ENCODE peak calls at places on chromosomes 1 and 21, in ten cellular contexts. One of them, this sample, is unnamed.

GRCh38 chr21:42188663-42189062 is 30.3 kb upstream of the ABCG1 start:
- DNase-seq in A549: no peak
- DNase-seq in cardiac muscle cell: no peak
- DNase-seq in epithelial cell of esophagus: no peak
- DNase-seq in heart left ventricle: no peak
- DNase-seq in fibroblast of lung: no peak
- DNase-seq in neural progenitor cell: no peak
- DNase-seq in spleen: peak; percentile 75
- DNase-seq in sigmoid colon: no peak
- DNase-seq in kidney epithelial cell: no peak
- DNase-seq in this sample: no peak

GRCh38 chr1:231027136-231027925 is 12.7 kb downstream of the FAM89A start:
- DNase-seq in A549: no peak
- DNase-seq in cardiac muscle cell: no peak
- DNase-seq in epithelial cell of esophagus: peak; percentile 75
- DNase-seq in heart left ventricle: no peak
- DNase-seq in fibroblast of lung: no peak
- DNase-seq in neural progenitor cell: no peak
- DNase-seq in spleen: no peak
- DNase-seq in sigmoid colon: no peak
- DNase-seq in kidney epithelial cell: no peak
- DNase-seq in this sample: no peak

GRCh38 chr1:226607821-226608220 is 59.3 kb downstream of the STUM start:
- DNase-seq in A549: no peak
- DNase-seq in cardiac muscle cell: no peak
- DNase-seq in epithelial cell of esophagus: no peak
- DNase-seq in heart left ventricle: no peak
- DNase-seq in fibroblast of lung: no peak
- DNase-seq in neural progenitor cell: no peak
- DNase-seq in spleen: peak; percentile 43
- DNase-seq in sigmoid colon: peak; percentile 46
- DNase-seq in kidney epithelial cell: no peak
- DNase-seq in this sample: peak; percentile 54

GRCh38 chr1:145960468-145961108 is 2.8 kb upstream of the LIX1L start:
- DNase-seq in A549: peak; percentile 91
- DNase-seq in cardiac muscle cell: peak; percentile 91
- DNase-seq in epithelial cell of esophagus: peak; percentile 46
- DNase-seq in heart left ventricle: peak; percentile 94
- DNase-seq in fibroblast of lung: peak; percentile 64
- DNase-seq in neural progenitor cell: peak; percentile 90
- DNase-seq in spleen: peak; percentile 93
- DNase-seq in sigmoid colon: peak; percentile 93
- DNase-seq in kidney epithelial cell: no peak
- DNase-seq in this sample: peak; percentile 94

GRCh38 chr1:205810448-205811157 is 2.4 kb downstream of the SLC41A1 start:
- DNase-seq in A549: peak; percentile 49
- DNase-seq in cardiac muscle cell: peak; percentile 26
- DNase-seq in epithelial cell of esophagus: no peak
- DNase-seq in heart left ventricle: no peak
- DNase-seq in fibroblast of lung: no peak
- DNase-seq in neural progenitor cell: peak; percentile 44
- DNase-seq in spleen: no peak
- DNase-seq in sigmoid colon: no peak
- DNase-seq in kidney epithelial cell: no peak
- DNase-seq in this sample: no peak

GRCh38 chr21:45324430-45325205 is 36.9 kb upstream of the POFUT2 start:
- DNase-seq in A549: peak; percentile 40
- DNase-seq in cardiac muscle cell: no peak
- DNase-seq in epithelial cell of esophagus: no peak
- DNase-seq in heart left ventricle: peak; percentile 30
- DNase-seq in fibroblast of lung: no peak
- DNase-seq in neural progenitor cell: no peak
- DNase-seq in spleen: peak; percentile 77
- DNase-seq in sigmoid colon: peak; percentile 67
- DNase-seq in kidney epithelial cell: no peak
- DNase-seq in this sample: peak; percentile 59

GRCh38 chr1:101128211-101128727 is 102.7 kb upstream of the DPH5 start:
- DNase-seq in A549: no peak
- DNase-seq in cardiac muscle cell: no peak
- DNase-seq in epithelial cell of esophagus: no peak
- DNase-seq in heart left ventricle: no peak
- DNase-seq in fibroblast of lung: no peak
- DNase-seq in neural progenitor cell: no peak
- DNase-seq in spleen: no peak
- DNase-seq in sigmoid colon: no peak
- DNase-seq in kidney epithelial cell: no peak
- DNase-seq in this sample: no peak

GRCh38 chr1:218369688-218370511 is 24.8 kb downstream of the TGFB2 start:
- DNase-seq in A549: no peak
- DNase-seq in cardiac muscle cell: no peak
- DNase-seq in epithelial cell of esophagus: peak; percentile 43
- DNase-seq in heart left ventricle: no peak
- DNase-seq in fibroblast of lung: peak; percentile 90
- DNase-seq in neural progenitor cell: no peak
- DNase-seq in spleen: no peak
- DNase-seq in sigmoid colon: no peak
- DNase-seq in kidney epithelial cell: no peak
- DNase-seq in this sample: no peak

GRCh38 chr21:44955803-44956175 is 16.0 kb downstream of the SLX9 start:
- DNase-seq in A549: no peak
- DNase-seq in cardiac muscle cell: no peak
- DNase-seq in epithelial cell of esophagus: no peak
- DNase-seq in heart left ventricle: peak; percentile 28
- DNase-seq in fibroblast of lung: no peak
- DNase-seq in neural progenitor cell: no peak
- DNase-seq in spleen: peak; percentile 55
- DNase-seq in sigmoid colon: no peak
- DNase-seq in kidney epithelial cell: no peak
- DNase-seq in this sample: no peak

GRCh38 chr1:116353155-116353554 is 19.9 kb upstream of the ATP1A1 start:
- DNase-seq in A549: no peak
- DNase-seq in cardiac muscle cell: no peak
- DNase-seq in epithelial cell of esophagus: peak; percentile 16
- DNase-seq in heart left ventricle: no peak
- DNase-seq in fibroblast of lung: no peak
- DNase-seq in neural progenitor cell: no peak
- DNase-seq in spleen: no peak
- DNase-seq in sigmoid colon: no peak
- DNase-seq in kidney epithelial cell: no peak
- DNase-seq in this sample: no peak

GRCh38 chr1:9826087-9826486 is 2.3 kb upstream of the CLSTN1 start:
- DNase-seq in A549: no peak
- DNase-seq in cardiac muscle cell: no peak
- DNase-seq in epithelial cell of esophagus: no peak
- DNase-seq in heart left ventricle: no peak
- DNase-seq in fibroblast of lung: no peak
- DNase-seq in neural progenitor cell: no peak
- DNase-seq in spleen: no peak
- DNase-seq in sigmoid colon: no peak
- DNase-seq in kidney epithelial cell: no peak
- DNase-seq in this sample: no peak

GRCh38 chr1:9826616-9827015 is 2.9 kb upstream of the CLSTN1 start:
- DNase-seq in A549: no peak
- DNase-seq in cardiac muscle cell: no peak
- DNase-seq in epithelial cell of esophagus: no peak
- DNase-seq in heart left ventricle: no peak
- DNase-seq in fibroblast of lung: no peak
- DNase-seq in neural progenitor cell: no peak
- DNase-seq in spleen: peak; percentile 36
- DNase-seq in sigmoid colon: peak; percentile 20
- DNase-seq in kidney epithelial cell: no peak
- DNase-seq in this sample: peak; percentile 20

GRCh38 chr1:9824702-9825089 is 931 bp upstream of the CLSTN1 start:
- DNase-seq in A549: no peak
- DNase-seq in cardiac muscle cell: no peak
- DNase-seq in epithelial cell of esophagus: no peak
- DNase-seq in heart left ventricle: no peak
- DNase-seq in fibroblast of lung: no peak
- DNase-seq in neural progenitor cell: no peak
- DNase-seq in spleen: no peak
- DNase-seq in sigmoid colon: no peak
- DNase-seq in kidney epithelial cell: no peak
- DNase-seq in this sample: peak; percentile 47

GRCh38 chr1:9825101-9826074 is 1.6 kb upstream of the CLSTN1 start:
- DNase-seq in A549: peak; percentile 86
- DNase-seq in cardiac muscle cell: peak; percentile 15
- DNase-seq in epithelial cell of esophagus: peak; percentile 99
- DNase-seq in heart left ventricle: peak; percentile 67
- DNase-seq in fibroblast of lung: peak; percentile 75
- DNase-seq in neural progenitor cell: peak; percentile 39
- DNase-seq in spleen: peak; percentile 72
- DNase-seq in sigmoid colon: peak; percentile 87
- DNase-seq in kidney epithelial cell: peak; percentile 90
- DNase-seq in this sample: peak; percentile 61

GRCh38 chr1:9827558-9828185 is 3.9 kb upstream of the CLSTN1 start:
- DNase-seq in A549: peak; percentile 38
- DNase-seq in cardiac muscle cell: no peak
- DNase-seq in epithelial cell of esophagus: no peak
- DNase-seq in heart left ventricle: peak; percentile 22
- DNase-seq in fibroblast of lung: no peak
- DNase-seq in neural progenitor cell: no peak
- DNase-seq in spleen: peak; percentile 78
- DNase-seq in sigmoid colon: no peak
- DNase-seq in kidney epithelial cell: no peak
- DNase-seq in this sample: peak; percentile 87
- TF ChIP-seq CTCF in A549: no peak
- TF ChIP-seq CTCF in cardiac muscle cell: peak; percentile 26
- TF ChIP-seq CTCF in epithelial cell of esophagus: peak; percentile 51
- TF ChIP-seq CTCF in heart left ventricle: no peak
- TF ChIP-seq CTCF in fibroblast of lung: peak; percentile 28
- TF ChIP-seq CTCF in neural progenitor cell: peak; percentile 49
- TF ChIP-seq CTCF in spleen: no peak
- TF ChIP-seq CTCF in sigmoid colon: no peak
- TF ChIP-seq CTCF in kidney epithelial cell: peak; percentile 36
- TF ChIP-seq CTCF in this sample: peak; percentile 60

GRCh38 chr1:3785458-3786157 is 10.7 kb downstream of the LRRC47 start:
- DNase-seq in A549: no peak
- DNase-seq in cardiac muscle cell: peak; percentile 45
- DNase-seq in epithelial cell of esophagus: peak; percentile 54
- DNase-seq in heart left ventricle: no peak
- DNase-seq in fibroblast of lung: no peak
- DNase-seq in neural progenitor cell: peak; percentile 43
- DNase-seq in spleen: no peak
- DNase-seq in sigmoid colon: no peak
- DNase-seq in kidney epithelial cell: no peak
- DNase-seq in this sample: no peak
- TF ChIP-seq CTCF in A549: peak; percentile 31
- TF ChIP-seq CTCF in cardiac muscle cell: peak; percentile 31
- TF ChIP-seq CTCF in epithelial cell of esophagus: peak; percentile 65
- TF ChIP-seq CTCF in heart left ventricle: no peak
- TF ChIP-seq CTCF in fibroblast of lung: peak; percentile 38
- TF ChIP-seq CTCF in neural progenitor cell: peak; percentile 62
- TF ChIP-seq CTCF in spleen: no peak
- TF ChIP-seq CTCF in sigmoid colon: no peak
- TF ChIP-seq CTCF in kidney epithelial cell: peak; percentile 48
- TF ChIP-seq CTCF in this sample: peak; percentile 55

GRCh38 chr1:66711420-66711819 is 40.8 kb upstream of the DYNLT5 start:
- DNase-seq in A549: no peak
- DNase-seq in cardiac muscle cell: no peak
- DNase-seq in epithelial cell of esophagus: no peak
- DNase-seq in heart left ventricle: no peak
- DNase-seq in fibroblast of lung: peak; percentile 5
- DNase-seq in neural progenitor cell: peak; percentile 10
- DNase-seq in spleen: no peak
- DNase-seq in sigmoid colon: no peak
- DNase-seq in kidney epithelial cell: no peak
- DNase-seq in this sample: no peak
- TF ChIP-seq CTCF in A549: peak; percentile 7
- TF ChIP-seq CTCF in cardiac muscle cell: peak; percentile 32
- TF ChIP-seq CTCF in epithelial cell of esophagus: peak; percentile 17
- TF ChIP-seq CTCF in heart left ventricle: peak; percentile 7
- TF ChIP-seq CTCF in fibroblast of lung: peak; percentile 26
- TF ChIP-seq CTCF in neural progenitor cell: peak; percentile 38
- TF ChIP-seq CTCF in spleen: no peak
- TF ChIP-seq CTCF in sigmoid colon: no peak
- TF ChIP-seq CTCF in kidney epithelial cell: no peak
- TF ChIP-seq CTCF in this sample: peak; percentile 71

GRCh38 chr1:24204116-24204515 is 17.0 kb upstream of the IFNLR1 start:
- DNase-seq in A549: no peak
- DNase-seq in cardiac muscle cell: no peak
- DNase-seq in epithelial cell of esophagus: no peak
- DNase-seq in heart left ventricle: no peak
- DNase-seq in fibroblast of lung: no peak
- DNase-seq in neural progenitor cell: no peak
- DNase-seq in spleen: no peak
- DNase-seq in sigmoid colon: no peak
- DNase-seq in kidney epithelial cell: no peak
- DNase-seq in this sample: peak; percentile 75

GRCh38 chr1:24201941-24202440 is 14.9 kb upstream of the IFNLR1 start:
- DNase-seq in A549: peak; percentile 62
- DNase-seq in cardiac muscle cell: peak; percentile 81
- DNase-seq in epithelial cell of esophagus: peak; percentile 97
- DNase-seq in heart left ventricle: peak; percentile 71
- DNase-seq in fibroblast of lung: peak; percentile 74
- DNase-seq in neural progenitor cell: peak; percentile 85
- DNase-seq in spleen: no peak
- DNase-seq in sigmoid colon: peak; percentile 92
- DNase-seq in kidney epithelial cell: peak; percentile 76
- DNase-seq in this sample: no peak

GRCh38 chr1:24202556-24202955 is 15.5 kb upstream of the IFNLR1 start:
- DNase-seq in A549: no peak
- DNase-seq in cardiac muscle cell: no peak
- DNase-seq in epithelial cell of esophagus: peak; percentile 45
- DNase-seq in heart left ventricle: no peak
- DNase-seq in fibroblast of lung: no peak
- DNase-seq in neural progenitor cell: no peak
- DNase-seq in spleen: no peak
- DNase-seq in sigmoid colon: no peak
- DNase-seq in kidney epithelial cell: no peak
- DNase-seq in this sample: no peak

GRCh38 chr1:24202987-24203386 is 15.9 kb upstream of the IFNLR1 start:
- DNase-seq in A549: no peak
- DNase-seq in cardiac muscle cell: no peak
- DNase-seq in epithelial cell of esophagus: no peak
- DNase-seq in heart left ventricle: no peak
- DNase-seq in fibroblast of lung: no peak
- DNase-seq in neural progenitor cell: no peak
- DNase-seq in spleen: no peak
- DNase-seq in sigmoid colon: no peak
- DNase-seq in kidney epithelial cell: no peak
- DNase-seq in this sample: no peak

DNA sequence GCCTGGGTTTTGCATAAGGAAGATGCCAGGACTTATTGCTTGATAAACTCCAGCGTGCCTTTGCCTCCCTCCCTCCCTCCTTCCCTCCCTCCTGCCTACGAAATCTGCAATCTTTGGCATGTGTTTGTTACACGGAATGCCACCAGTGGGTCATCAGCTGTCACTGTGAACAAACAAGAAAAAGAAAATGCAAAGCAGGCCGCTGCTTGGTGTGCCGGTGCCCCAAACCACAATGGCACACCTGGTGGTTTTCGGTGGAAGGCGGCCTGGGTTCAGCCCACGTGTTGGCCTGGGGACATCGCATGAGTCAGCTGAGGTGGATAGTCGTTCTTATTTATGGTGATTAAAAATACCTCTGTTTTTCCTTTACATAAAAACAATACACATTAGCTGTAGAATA is 16.3 kb upstream of the IFNLR1 start:
- DNase-seq in A549: no peak
- DNase-seq in cardiac muscle cell: no peak
- DNase-seq in epithelial cell of esophagus: peak; percentile 86
- DNase-seq in heart left ventricle: no peak
- DNase-seq in fibroblast of lung: no peak
- DNase-seq in neural progenitor cell: no peak
- DNase-seq in spleen: peak; percentile 82
- DNase-seq in sigmoid colon: no peak
- DNase-seq in kidney epithelial cell: no peak
- DNase-seq in this sample: no peak
- TF ChIP-seq CTCF in A549: no peak
- TF ChIP-seq CTCF in cardiac muscle cell: no peak
- TF ChIP-seq CTCF in epithelial cell of esophagus: peak; percentile 33
- TF ChIP-seq CTCF in heart left ventricle: no peak
- TF ChIP-seq CTCF in fibroblast of lung: no peak
- TF ChIP-seq CTCF in neural progenitor cell: no peak
- TF ChIP-seq CTCF in spleen: no peak
- TF ChIP-seq CTCF in sigmoid colon: no peak
- TF ChIP-seq CTCF in kidney epithelial cell: no peak
- TF ChIP-seq CTCF in this sample: no peak